ENCODE peak calls at places on chromosomes 6 and 20, in nine cellular contexts. One of them, this sample, is unnamed.

GRCh38 chr6:143205983-143206382 is 145.3 kb downstream of the AIG1 start:
- DNase-seq in H1: no peak
- DNase-seq in pancreas: no peak
- DNase-seq in HCT116: no peak
- DNase-seq in GM23338: no peak
- DNase-seq in cardiac muscle cell: no peak
- DNase-seq in colonic mucosa: no peak
- DNase-seq in HepG2: no peak
- DNase-seq in ascending aorta: no peak
- DNase-seq in this sample: no peak

GRCh38 chr6:137297887-137298286 is 78.7 kb upstream of the IFNGR1 start:
- DNase-seq in colonic mucosa: no peak
- DNase-seq in GM23338: peak; percentile 93
- DNase-seq in pancreas: no peak
- DNase-seq in H1: peak; percentile 66
- DNase-seq in cardiac muscle cell: peak; percentile 41
- DNase-seq in ascending aorta: no peak
- DNase-seq in HepG2: no peak
- DNase-seq in HCT116: no peak
- DNase-seq in this sample: no peak

GRCh38 chr6:99608059-99608885 is 1.6 kb downstream of the PRDM13 start:
- DNase-seq in GM23338: peak; percentile 51
- DNase-seq in H1: peak; percentile 58
- DNase-seq in cardiac muscle cell: no peak
- DNase-seq in HepG2: no peak
- DNase-seq in colonic mucosa: no peak
- DNase-seq in ascending aorta: no peak
- DNase-seq in HCT116: no peak
- DNase-seq in pancreas: peak; percentile 36
- DNase-seq in this sample: no peak

GRCh38 chr6:55528624-55529023 is 50.4 kb downstream of the HMGCLL1 start:
- DNase-seq in GM23338: peak; percentile 75
- DNase-seq in H1: no peak
- DNase-seq in HepG2: peak; percentile 43
- DNase-seq in HCT116: peak; percentile 51
- DNase-seq in pancreas: no peak
- DNase-seq in cardiac muscle cell: peak; percentile 41
- DNase-seq in colonic mucosa: peak; percentile 18
- DNase-seq in ascending aorta: no peak
- DNase-seq in this sample: peak; percentile 3

GRCh38 chr6:34981951-34982350 is 92.9 kb downstream of the ANKS1A start:
- DNase-seq in ascending aorta: no peak
- DNase-seq in GM23338: no peak
- DNase-seq in H1: no peak
- DNase-seq in HepG2: no peak
- DNase-seq in HCT116: no peak
- DNase-seq in pancreas: no peak
- DNase-seq in colonic mucosa: no peak
- DNase-seq in cardiac muscle cell: peak; percentile 20
- DNase-seq in this sample: no peak

GRCh38 chr6:169253341-169253740 is 305 bp downstream of the THBS2 start:
- DNase-seq in H1: no peak
- DNase-seq in ascending aorta: no peak
- DNase-seq in colonic mucosa: no peak
- DNase-seq in HepG2: no peak
- DNase-seq in cardiac muscle cell: peak; percentile 44
- DNase-seq in GM23338: no peak
- DNase-seq in pancreas: no peak
- DNase-seq in HCT116: no peak
- DNase-seq in this sample: no peak

GRCh38 chr6:151317206-151317994 is 74.0 kb downstream of the ZBTB2 start:
- DNase-seq in pancreas: no peak
- DNase-seq in H1: no peak
- DNase-seq in HCT116: no peak
- DNase-seq in GM23338: no peak
- DNase-seq in colonic mucosa: no peak
- DNase-seq in ascending aorta: no peak
- DNase-seq in HepG2: no peak
- DNase-seq in cardiac muscle cell: peak; percentile 70
- DNase-seq in this sample: no peak

GRCh38 chr6:33417127-33417902 is 592 bp downstream of the CUTA start:
- DNase-seq in HCT116: no peak
- DNase-seq in GM23338: peak; percentile 26
- DNase-seq in ascending aorta: no peak
- DNase-seq in pancreas: no peak
- DNase-seq in H1: no peak
- DNase-seq in HepG2: no peak
- DNase-seq in colonic mucosa: no peak
- DNase-seq in cardiac muscle cell: peak; percentile 75
- DNase-seq in this sample: peak; percentile 66

GRCh38 chr6:48136856-48137255 is 25.9 kb upstream of the PTCHD4 start:
- DNase-seq in pancreas: no peak
- DNase-seq in ascending aorta: no peak
- DNase-seq in H1: no peak
- DNase-seq in cardiac muscle cell: peak; percentile 77
- DNase-seq in HCT116: no peak
- DNase-seq in colonic mucosa: no peak
- DNase-seq in HepG2: no peak
- DNase-seq in GM23338: peak; percentile 32
- DNase-seq in this sample: no peak

GRCh38 chr6:30044630-30045029 is 16.4 kb upstream of the POLR1H start:
- DNase-seq in HCT116: no peak
- DNase-seq in GM23338: no peak
- DNase-seq in ascending aorta: no peak
- DNase-seq in HepG2: no peak
- DNase-seq in pancreas: no peak
- DNase-seq in colonic mucosa: no peak
- DNase-seq in cardiac muscle cell: peak; percentile 59
- DNase-seq in H1: no peak
- DNase-seq in this sample: no peak

GRCh38 chr6:36954262-36954931 is at the start of gene PI16:
- DNase-seq in colonic mucosa: no peak
- DNase-seq in H1: no peak
- DNase-seq in pancreas: no peak
- DNase-seq in HCT116: no peak
- DNase-seq in ascending aorta: no peak
- DNase-seq in GM23338: no peak
- DNase-seq in HepG2: no peak
- DNase-seq in cardiac muscle cell: no peak
- DNase-seq in this sample: no peak

DNA sequence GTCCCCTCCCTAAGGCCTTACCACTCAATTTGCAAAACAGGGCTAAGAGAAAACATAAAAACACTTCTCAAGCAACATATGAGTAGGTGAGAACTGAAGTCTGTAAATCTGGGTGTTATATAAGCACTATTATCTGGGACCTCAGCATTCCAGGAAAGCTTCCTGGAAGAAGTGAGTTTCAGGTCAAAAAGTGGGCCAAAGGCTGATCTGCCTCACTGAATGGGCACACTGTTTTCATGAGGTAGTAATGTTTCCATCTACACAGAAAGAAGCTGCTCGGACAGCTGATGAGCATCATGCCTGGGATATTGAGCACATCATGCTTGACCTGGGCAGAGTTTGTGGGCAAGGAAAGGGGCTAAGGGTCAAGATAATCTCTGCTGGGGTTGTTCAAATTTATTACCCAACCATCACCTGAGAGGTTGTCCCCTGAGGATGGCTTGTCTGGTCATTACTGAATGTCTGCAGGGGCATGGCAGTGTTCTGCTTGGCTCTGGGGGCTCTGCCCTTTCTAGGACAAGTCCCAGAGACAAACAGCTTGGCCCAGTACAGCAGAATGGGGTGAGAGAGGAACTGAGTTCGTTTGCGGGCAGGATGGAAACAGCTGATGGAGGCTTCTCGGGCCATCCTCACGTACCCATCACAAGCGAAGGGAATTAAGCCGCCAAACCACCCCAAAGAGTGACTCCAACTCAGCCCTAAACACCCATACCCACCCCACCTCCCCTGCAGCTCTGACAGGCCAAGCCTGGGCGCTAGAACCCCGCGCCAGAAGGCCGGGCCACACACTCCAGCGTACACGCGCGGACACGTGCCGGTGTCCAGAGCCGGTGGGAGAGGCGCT is 1.2 kb upstream of the SYNJ2 start:
- DNase-seq in colonic mucosa: no peak
- DNase-seq in H1: no peak
- DNase-seq in HCT116: no peak
- DNase-seq in cardiac muscle cell: no peak
- DNase-seq in ascending aorta: no peak
- DNase-seq in GM23338: no peak
- DNase-seq in pancreas: no peak
- DNase-seq in HepG2: peak; percentile 38
- DNase-seq in this sample: no peak
- H3K4me3 ChIP-seq in colonic mucosa: peak overlapping the region; percentile 71
- H3K4me3 ChIP-seq in H1: peak overlapping the region; percentile 81
- H3K4me3 ChIP-seq in HCT116: peak overlapping the region; percentile 76
- H3K4me3 ChIP-seq in cardiac muscle cell: no peak overlapping the region
- H3K4me3 ChIP-seq in ascending aorta: peak overlapping the region; percentile 77
- H3K4me3 ChIP-seq in GM23338: peak overlapping the region; percentile 75
- H3K4me3 ChIP-seq in pancreas: peak overlapping the region; percentile 95
- H3K4me3 ChIP-seq in HepG2: peak overlapping the region; percentile 77
- H3K4me3 ChIP-seq in this sample: peak overlapping the region; percentile 79

DNA sequence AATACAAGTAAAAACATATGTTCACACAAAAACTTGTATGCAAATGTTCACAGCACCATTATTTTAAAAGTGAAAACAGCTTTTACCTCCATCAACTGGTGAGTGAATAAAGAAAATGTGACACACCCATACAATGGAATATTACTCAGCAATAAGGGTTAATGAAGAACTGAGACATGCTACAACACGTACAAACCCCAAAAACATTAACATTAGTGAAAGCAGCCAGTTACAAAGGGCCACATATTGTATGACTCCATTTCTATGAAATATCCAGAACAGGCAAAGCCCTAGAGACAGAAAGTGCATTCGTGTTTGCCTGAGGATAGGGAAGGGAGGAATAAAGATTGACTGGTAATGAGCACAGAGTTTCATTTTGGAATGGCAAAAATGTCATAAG is 21.6 kb downstream of the EPM2A start:
- DNase-seq in HCT116: no peak
- DNase-seq in ascending aorta: no peak
- DNase-seq in pancreas: no peak
- DNase-seq in HepG2: no peak
- DNase-seq in colonic mucosa: no peak
- DNase-seq in GM23338: no peak
- DNase-seq in H1: no peak
- DNase-seq in cardiac muscle cell: no peak
- DNase-seq in this sample: no peak
- H3K27ac ChIP-seq in HCT116: no peak overlapping the region
- H3K27ac ChIP-seq in ascending aorta: no peak overlapping the region
- H3K27ac ChIP-seq in pancreas: no peak overlapping the region
- H3K27ac ChIP-seq in HepG2: no peak overlapping the region
- H3K27ac ChIP-seq in colonic mucosa: no peak overlapping the region
- H3K27ac ChIP-seq in GM23338: no peak overlapping the region
- H3K27ac ChIP-seq in H1: no peak overlapping the region
- H3K27ac ChIP-seq in cardiac muscle cell: no peak overlapping the region
- H3K27ac ChIP-seq in this sample: no peak overlapping the region

GRCh38 chr6:124798942-124799496 is 163.2 kb upstream of the RNF217 start:
- DNase-seq in cardiac muscle cell: no peak
- DNase-seq in ascending aorta: no peak
- DNase-seq in HCT116: no peak
- DNase-seq in GM23338: no peak
- DNase-seq in H1: no peak
- DNase-seq in HepG2: no peak
- DNase-seq in colonic mucosa: no peak
- DNase-seq in pancreas: no peak
- DNase-seq in this sample: no peak
- TF ChIP-seq CTCF in cardiac muscle cell: no peak
- TF ChIP-seq CTCF in ascending aorta: no peak
- TF ChIP-seq CTCF in HCT116: no peak
- TF ChIP-seq CTCF in GM23338: peak; percentile 40
- TF ChIP-seq CTCF in H1: no peak
- TF ChIP-seq CTCF in HepG2: no peak
- TF ChIP-seq CTCF in colonic mucosa: no peak
- TF ChIP-seq CTCF in pancreas: no peak
- TF ChIP-seq CTCF in this sample: no peak

GRCh38 chr20:46120136-46120535 is 2.0 kb downstream of the CD40 start:
- DNase-seq in HepG2: no peak
- DNase-seq in GM23338: no peak
- DNase-seq in H1: no peak
- DNase-seq in colonic mucosa: no peak
- DNase-seq in ascending aorta: no peak
- DNase-seq in cardiac muscle cell: no peak
- DNase-seq in pancreas: no peak
- DNase-seq in HCT116: no peak
- DNase-seq in this sample: no peak

GRCh38 chr20:46122071-46122470 is 4.0 kb downstream of the CD40 start:
- DNase-seq in ascending aorta: no peak
- DNase-seq in GM23338: no peak
- DNase-seq in pancreas: no peak
- DNase-seq in colonic mucosa: no peak
- DNase-seq in H1: no peak
- DNase-seq in cardiac muscle cell: peak; percentile 75
- DNase-seq in HCT116: no peak
- DNase-seq in HepG2: peak; percentile 35
- DNase-seq in this sample: no peak

GRCh38 chr20:46121531-46121930 is 3.4 kb downstream of the CD40 start:
- DNase-seq in colonic mucosa: no peak
- DNase-seq in cardiac muscle cell: peak; percentile 11
- DNase-seq in GM23338: no peak
- DNase-seq in pancreas: no peak
- DNase-seq in HepG2: no peak
- DNase-seq in H1: no peak
- DNase-seq in ascending aorta: no peak
- DNase-seq in HCT116: no peak
- DNase-seq in this sample: no peak

GRCh38 chr20:46123482-46124245 is 5.5 kb downstream of the CD40 start:
- DNase-seq in HCT116: no peak
- DNase-seq in pancreas: no peak
- DNase-seq in ascending aorta: no peak
- DNase-seq in GM23338: no peak
- DNase-seq in HepG2: no peak
- DNase-seq in H1: no peak
- DNase-seq in colonic mucosa: no peak
- DNase-seq in cardiac muscle cell: no peak
- DNase-seq in this sample: no peak

DNA sequence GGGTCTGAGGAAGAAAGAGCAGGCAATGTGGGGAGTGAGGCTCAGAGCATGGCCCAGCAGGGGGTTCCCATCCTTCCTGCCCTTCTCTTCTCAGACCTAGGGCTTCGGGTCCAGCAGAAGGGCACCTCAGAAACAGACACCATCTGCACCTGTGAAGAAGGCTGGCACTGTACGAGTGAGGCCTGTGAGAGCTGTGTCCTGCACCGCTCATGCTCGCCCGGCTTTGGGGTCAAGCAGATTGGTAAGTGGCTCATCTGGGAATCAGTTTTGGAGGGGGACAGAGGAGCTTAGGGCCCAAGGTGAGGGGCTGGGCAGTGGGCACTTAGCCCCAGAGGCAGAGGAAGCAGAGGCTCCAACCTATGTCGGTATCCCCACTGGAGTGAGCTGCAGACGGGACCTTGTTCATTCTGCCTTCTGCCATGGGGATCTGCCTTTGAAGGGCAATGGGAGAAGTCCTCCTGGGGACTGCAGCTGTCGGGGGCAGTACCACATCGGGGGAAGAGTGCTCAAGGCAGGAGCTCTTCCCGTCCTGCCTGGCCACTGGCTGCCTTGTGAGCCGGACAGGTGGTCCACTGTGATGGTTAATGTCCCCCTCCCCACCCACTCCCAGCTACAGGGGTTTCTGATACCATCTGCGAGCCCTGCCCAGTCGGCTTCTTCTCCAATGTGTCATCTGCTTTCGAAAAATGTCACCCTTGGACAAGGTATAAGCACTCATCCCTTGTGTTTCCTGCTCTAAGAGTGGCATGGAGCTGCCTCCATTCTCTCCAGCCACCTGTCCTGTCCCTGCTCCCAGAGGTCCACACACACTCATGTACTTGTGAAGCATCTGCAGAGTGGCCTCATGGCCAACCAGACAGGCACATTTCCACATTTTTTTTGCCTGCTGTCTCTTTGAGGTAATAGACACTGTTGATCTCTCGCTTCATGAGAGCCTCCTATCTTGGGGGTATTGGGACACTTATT is 4.7 kb downstream of the CD40 start:
- DNase-seq in ascending aorta: no peak
- DNase-seq in cardiac muscle cell: no peak
- DNase-seq in H1: no peak
- DNase-seq in pancreas: no peak
- DNase-seq in HCT116: no peak
- DNase-seq in colonic mucosa: no peak
- DNase-seq in GM23338: no peak
- DNase-seq in HepG2: no peak
- DNase-seq in this sample: no peak
- H3K4me3 ChIP-seq in ascending aorta: no peak overlapping the region
- H3K4me3 ChIP-seq in cardiac muscle cell: no peak overlapping the region
- H3K4me3 ChIP-seq in H1: no peak overlapping the region
- H3K4me3 ChIP-seq in pancreas: no peak overlapping the region
- H3K4me3 ChIP-seq in HCT116: no peak overlapping the region
- H3K4me3 ChIP-seq in colonic mucosa: no peak overlapping the region
- H3K4me3 ChIP-seq in GM23338: no peak overlapping the region
- H3K4me3 ChIP-seq in HepG2: no peak overlapping the region
- H3K4me3 ChIP-seq in this sample: no peak overlapping the region